ENCODE peak calls at places on chromosomes 7 and 10, in six cellular contexts. N, M, C, H, Y and G are unnamed samples.

GRCh38 chr7:157710396-157710795 is 373.6 kb downstream of the DNAJB6 start:
- DNase-seq in N (no peak), M (no peak), C (no peak), H (no peak), Y (no peak), G (no peak)

GRCh38 chr10:30436200-30436599 is 2.2 kb downstream of the MAP3K8 start:
- DNase-seq in N (no peak), M (no peak), C (peak), H (peak), Y (no peak), G (no peak)

GRCh38 chr7:36346260-36346831 is 43.3 kb upstream of the ANLN start:
- DNase-seq in N (no peak), M (no peak), C (peak), H (no peak), Y (no peak), G (no peak)

GRCh38 chr7:36391436-36392198 is 2.0 kb downstream of the ANLN start:
- DNase-seq in N (no peak), M (no peak), C (peak), H (no peak), Y (no peak), G (no peak)

GRCh38 chr7:116951366-116952292 is 1.7 kb upstream of the ST7 start:
- DNase-seq in N (peak), M (no peak), C (no peak), H (no peak), Y (no peak), G (no peak)

GRCh38 chr10:70672993-70673928 is 955 bp downstream of the ADAMTS14 start:
- DNase-seq in N (no peak), M (no peak), C (peak), H (no peak), Y (no peak), G (no peak)

GRCh38 chr10:74824184-74825032 is 2.0 kb upstream of the KAT6B start:
- DNase-seq in N (peak), M (peak), C (peak), H (no peak), Y (no peak), G (peak)

GRCh38 chr7:87231243-87231642 is 11.7 kb upstream of the TMEM243 start:
- DNase-seq in N (no peak), M (no peak), C (no peak), H (no peak), Y (no peak), G (no peak)

GRCh38 chr7:128410092-128410665 is 397 bp upstream of the IMPDH1 start:
- DNase-seq in N (no peak), M (peak), C (peak), H (peak), Y (no peak), G (peak)

GRCh38 chr7:17298102-17298839 is at the start of gene AHR:
- DNase-seq in N (peak), M (peak), C (peak), H (peak), Y (peak), G (peak)
- H3K4me3 ChIP-seq in N (peak), M (peak), C (peak), H (peak), Y (peak), G (peak)

DNA sequence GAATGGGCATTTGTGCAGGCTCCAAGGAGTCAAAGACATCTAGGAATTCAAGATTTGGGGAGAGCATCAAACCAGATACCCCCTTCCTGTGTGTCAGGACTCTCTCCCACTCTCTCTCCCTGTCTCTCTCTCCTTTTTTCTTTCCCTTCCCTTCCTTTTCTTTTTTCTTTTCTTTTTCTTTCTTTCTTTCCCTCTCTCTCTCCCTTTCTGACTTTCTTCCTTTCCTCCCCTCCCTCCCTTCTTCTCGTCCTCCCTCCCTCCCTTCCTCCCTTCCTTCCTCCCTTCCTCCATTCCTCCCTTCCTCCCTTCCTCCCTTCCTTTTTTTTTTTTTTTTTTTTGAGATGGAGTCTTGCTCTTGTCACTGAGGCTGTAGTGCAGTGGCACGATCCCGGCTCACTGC is 24.1 kb upstream of the MINDY3 start:
- DNase-seq in N (no peak), M (no peak), C (no peak), H (no peak), Y (no peak), G (no peak)
- H3K4me3 ChIP-seq in N (no peak), M (no peak), C (no peak), H (no peak), Y (no peak), G (no peak)

GRCh38 chr10:25176421-25176968 is 1.7 kb downstream of the GPR158 start:
- DNase-seq in N (no peak), M (no peak), C (peak), H (no peak), Y (no peak), G (no peak)

GRCh38 chr10:25178411-25178810 is 3.6 kb downstream of the GPR158 start:
- DNase-seq in N (no peak), M (no peak), C (no peak), H (no peak), Y (no peak), G (no peak)

GRCh38 chr10:25177754-25178135 is 2.9 kb downstream of the GPR158 start:
- DNase-seq in N (no peak), M (no peak), C (peak), H (no peak), Y (no peak), G (no peak)

GRCh38 chr10:25175527-25176420 is 973 bp downstream of the GPR158 start:
- DNase-seq in N (no peak), M (no peak), C (peak), H (no peak), Y (no peak), G (no peak)

DNA sequence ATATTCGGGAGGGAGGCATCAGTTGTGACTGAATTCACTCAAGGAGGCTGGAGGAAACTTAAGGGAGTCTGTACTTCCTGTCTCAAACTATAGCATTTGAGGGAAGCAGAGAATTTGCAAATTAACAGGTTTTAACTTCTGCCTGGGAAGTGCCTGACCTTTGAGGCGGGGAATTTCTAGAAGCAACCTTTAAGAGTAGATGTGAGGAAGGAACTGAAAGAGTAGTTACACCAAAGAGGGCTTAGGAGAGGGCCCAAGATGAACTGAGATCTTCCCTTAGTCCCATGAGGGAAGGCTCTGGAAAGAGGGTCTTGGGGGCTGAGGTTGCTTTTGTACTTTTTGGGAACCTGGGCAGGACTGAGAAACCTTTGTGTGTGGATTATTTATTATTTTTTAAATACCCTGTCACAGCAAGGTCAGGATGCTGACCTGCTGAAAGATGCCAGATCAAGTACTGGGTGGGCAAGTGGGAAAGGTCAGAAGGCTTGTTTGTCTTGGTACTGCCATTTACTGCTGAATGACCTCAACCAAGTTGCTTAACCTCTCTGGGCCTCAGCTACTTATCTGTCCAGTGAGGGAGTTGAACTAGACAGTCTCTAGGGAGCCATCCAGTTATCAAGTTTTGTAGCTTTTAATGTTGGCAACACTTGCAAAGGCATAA is 2.4 kb downstream of the GPR158 start:
- DNase-seq in N (no peak), M (no peak), C (no peak), H (no peak), Y (no peak), G (no peak)
- H3K4me3 ChIP-seq in N (no peak), M (no peak), C (peak), H (no peak), Y (no peak), G (no peak)

DNA sequence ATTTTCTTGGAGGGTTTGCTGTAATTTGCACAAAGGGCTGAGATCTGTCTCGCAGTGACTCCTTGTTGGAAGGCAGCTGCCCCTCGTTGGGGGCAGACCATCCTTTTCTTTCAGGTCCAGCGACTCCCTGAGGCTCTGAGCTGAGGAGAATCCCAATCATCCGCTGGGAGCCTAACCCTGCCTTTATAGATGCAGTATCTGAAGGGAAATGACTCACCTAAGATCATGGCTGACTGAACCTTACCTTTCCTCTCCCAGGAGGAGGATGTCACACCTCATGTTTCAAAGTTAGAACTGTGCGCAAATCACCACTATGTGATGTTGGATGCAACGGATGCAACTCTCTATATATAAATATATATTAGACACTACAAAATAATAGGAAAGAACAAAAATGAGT is 36.4 kb upstream of the MXI1 start:
- DNase-seq in N (no peak), M (no peak), C (no peak), H (no peak), Y (no peak), G (no peak)
- H3K4me3 ChIP-seq in N (no peak), M (no peak), C (no peak), H (no peak), Y (no peak), G (no peak)

GRCh38 chr7:27110163-27110976 is 7.9 kb upstream of the HOXA2 start:
- DNase-seq in N (no peak), M (no peak), C (peak), H (peak), Y (no peak), G (no peak)
- H3K4me3 ChIP-seq in N (no peak), M (no peak), C (no peak), H (peak), Y (peak), G (no peak)

DNA sequence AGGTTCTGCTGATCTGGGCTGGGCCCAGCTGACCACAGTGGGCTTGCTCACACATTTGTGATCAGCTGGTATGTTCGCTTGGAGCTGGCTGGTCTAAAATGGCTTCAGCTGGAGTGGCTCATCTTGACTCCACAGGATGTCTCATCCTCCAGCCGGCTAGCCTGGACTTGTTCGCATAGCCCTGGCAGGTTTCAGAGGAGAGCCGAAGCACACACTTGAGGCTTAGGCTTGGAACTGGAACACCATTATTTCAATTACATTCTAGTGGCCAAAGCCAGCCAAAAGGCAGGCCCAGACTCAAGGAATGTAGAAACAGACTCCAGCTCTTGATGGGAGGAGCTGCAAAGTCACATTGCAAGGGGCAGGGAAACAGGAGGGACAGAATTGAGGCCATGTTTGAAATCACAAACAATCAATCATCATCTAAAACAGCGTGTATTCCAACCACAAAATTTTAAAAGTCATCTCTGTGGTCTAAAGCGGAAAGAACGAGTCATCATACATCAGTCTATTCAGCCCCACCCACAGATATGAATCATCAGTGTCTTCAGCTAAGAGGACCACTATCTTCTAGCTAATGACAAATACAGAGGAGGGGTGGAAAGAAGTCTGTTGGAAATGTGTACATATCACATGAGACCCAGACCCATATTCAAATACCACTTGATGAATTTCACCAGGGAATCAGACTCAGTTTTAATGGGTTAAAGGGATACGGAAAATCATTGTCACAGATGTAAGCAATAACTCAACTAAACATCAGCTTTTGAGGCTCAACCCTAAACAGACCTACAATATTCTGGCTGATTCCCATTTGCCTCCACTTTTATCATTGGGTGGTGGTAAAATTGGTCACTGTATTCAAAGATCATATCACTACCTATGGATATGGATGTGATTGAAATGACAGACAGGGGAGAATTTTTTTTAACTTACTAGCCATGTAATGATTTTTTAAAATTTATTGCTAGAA is 139.0 kb upstream of the MKLN1 start:
- DNase-seq in N (peak), M (peak), C (peak), H (peak), Y (peak), G (peak)
- H3K4me3 ChIP-seq in N (no peak), M (no peak), C (no peak), H (no peak), Y (no peak), G (no peak)

GRCh38 chr7:98396768-98397167 is 4.1 kb downstream of the BAIAP2L1 start:
- DNase-seq in N (no peak), M (no peak), C (no peak), H (no peak), Y (no peak), G (no peak)
- H3K4me3 ChIP-seq in N (no peak), M (no peak), C (no peak), H (no peak), Y (no peak), G (no peak)

GRCh38 chr10:78910021-78910420 is 158.7 kb upstream of the ZMIZ1 start:
- DNase-seq in N (no peak), M (no peak), C (no peak), H (no peak), Y (no peak), G (no peak)
- H3K4me3 ChIP-seq in N (no peak), M (no peak), C (no peak), H (no peak), Y (no peak), G (no peak)

GRCh38 chr7:158816995-158817394 is 12.3 kb downstream of the ESYT2 start:
- DNase-seq in N (no peak), M (no peak), C (no peak), H (no peak), Y (no peak), G (peak)
- H3K4me3 ChIP-seq in N (no peak), M (no peak), C (no peak), H (no peak), Y (no peak), G (peak)